ENCODE peak calls at places on chromosomes 6 and 20, in eight cellular contexts. One of them, this sample, is unnamed.

GRCh38 chr20:7499201-7499600 is 441.1 kb downstream of the HAO1 start:
- DNase-seq in posterior vena cava: no peak
- DNase-seq in ELF-1: no peak
- DNase-seq in activated B cell treated with CpG ODN at 0.5 μM for 24 hours: no peak
- DNase-seq in AG04449: no peak
- DNase-seq in head of caudate nucleus: no peak
- DNase-seq in iPS-NIHi11: no peak
- DNase-seq in LHCN-M2: peak
- DNase-seq in this sample: no peak

GRCh38 chr6:129969064-129969463 is 49.3 kb upstream of the L3MBTL3 start:
- DNase-seq in iPS-NIHi11: no peak
- DNase-seq in head of caudate nucleus: no peak
- DNase-seq in posterior vena cava: no peak
- DNase-seq in ELF-1: peak
- DNase-seq in activated B cell treated with CpG ODN at 0.5 μM for 24 hours: no peak
- DNase-seq in AG04449: no peak
- DNase-seq in LHCN-M2: no peak
- DNase-seq in this sample: no peak

GRCh38 chr6:610882-611281 is 46.0 kb downstream of the HUS1B start:
- DNase-seq in iPS-NIHi11: no peak
- DNase-seq in head of caudate nucleus: no peak
- DNase-seq in activated B cell treated with CpG ODN at 0.5 μM for 24 hours: no peak
- DNase-seq in ELF-1: no peak
- DNase-seq in posterior vena cava: no peak
- DNase-seq in LHCN-M2: no peak
- DNase-seq in AG04449: no peak
- DNase-seq in this sample: no peak

GRCh38 chr6:19322691-19323470 is 514.3 kb upstream of the ID4 start:
- DNase-seq in LHCN-M2: no peak
- DNase-seq in head of caudate nucleus: no peak
- DNase-seq in ELF-1: no peak
- DNase-seq in activated B cell treated with CpG ODN at 0.5 μM for 24 hours: no peak
- DNase-seq in iPS-NIHi11: no peak
- DNase-seq in AG04449: no peak
- DNase-seq in posterior vena cava: no peak
- DNase-seq in this sample: no peak

GRCh38 chr6:53484409-53485280 is 60.3 kb downstream of the GCLC start:
- DNase-seq in posterior vena cava: no peak
- DNase-seq in iPS-NIHi11: peak
- DNase-seq in ELF-1: peak
- DNase-seq in head of caudate nucleus: peak
- DNase-seq in LHCN-M2: peak
- DNase-seq in AG04449: no peak
- DNase-seq in activated B cell treated with CpG ODN at 0.5 μM for 24 hours: no peak
- DNase-seq in this sample: peak

GRCh38 chr20:39986231-39986904 is 702.7 kb downstream of the MAFB start:
- DNase-seq in iPS-NIHi11: peak
- DNase-seq in ELF-1: peak
- DNase-seq in head of caudate nucleus: peak
- DNase-seq in posterior vena cava: peak
- DNase-seq in activated B cell treated with CpG ODN at 0.5 μM for 24 hours: no peak
- DNase-seq in AG04449: peak
- DNase-seq in LHCN-M2: peak
- DNase-seq in this sample: no peak

GRCh38 chr6:141443032-141443431 is 689.7 kb upstream of the GJE1 start:
- DNase-seq in LHCN-M2: no peak
- DNase-seq in posterior vena cava: no peak
- DNase-seq in head of caudate nucleus: no peak
- DNase-seq in iPS-NIHi11: no peak
- DNase-seq in ELF-1: no peak
- DNase-seq in activated B cell treated with CpG ODN at 0.5 μM for 24 hours: no peak
- DNase-seq in AG04449: no peak
- DNase-seq in this sample: no peak

GRCh38 chr20:1734269-1734858 is 76.8 kb upstream of the SIRPG start:
- DNase-seq in ELF-1: no peak
- DNase-seq in head of caudate nucleus: peak
- DNase-seq in iPS-NIHi11: no peak
- DNase-seq in activated B cell treated with CpG ODN at 0.5 μM for 24 hours: no peak
- DNase-seq in AG04449: no peak
- DNase-seq in posterior vena cava: no peak
- DNase-seq in LHCN-M2: peak
- DNase-seq in this sample: no peak

GRCh38 chr20:49983123-49983847 is 505 bp downstream of the SNAI1 start:
- DNase-seq in head of caudate nucleus: no peak
- DNase-seq in ELF-1: peak
- DNase-seq in iPS-NIHi11: peak
- DNase-seq in AG04449: no peak
- DNase-seq in posterior vena cava: no peak
- DNase-seq in activated B cell treated with CpG ODN at 0.5 μM for 24 hours: no peak
- DNase-seq in LHCN-M2: no peak
- DNase-seq in this sample: no peak

GRCh38 chr6:154169193-154169847 is 130.3 kb downstream of the OPRM1 start:
- DNase-seq in activated B cell treated with CpG ODN at 0.5 μM for 24 hours: no peak
- DNase-seq in iPS-NIHi11: no peak
- DNase-seq in posterior vena cava: no peak
- DNase-seq in ELF-1: no peak
- DNase-seq in head of caudate nucleus: peak
- DNase-seq in AG04449: no peak
- DNase-seq in LHCN-M2: no peak
- DNase-seq in this sample: no peak

GRCh38 chr6:152428126-152428525 is 209.0 kb downstream of the SYNE1 start:
- DNase-seq in LHCN-M2: no peak
- DNase-seq in activated B cell treated with CpG ODN at 0.5 μM for 24 hours: no peak
- DNase-seq in head of caudate nucleus: no peak
- DNase-seq in ELF-1: peak
- DNase-seq in posterior vena cava: no peak
- DNase-seq in AG04449: no peak
- DNase-seq in iPS-NIHi11: peak
- DNase-seq in this sample: no peak

GRCh38 chr6:22041797-22042489 is 254.9 kb downstream of the PRL start:
- DNase-seq in AG04449: peak
- DNase-seq in posterior vena cava: no peak
- DNase-seq in iPS-NIHi11: no peak
- DNase-seq in activated B cell treated with CpG ODN at 0.5 μM for 24 hours: no peak
- DNase-seq in LHCN-M2: peak
- DNase-seq in head of caudate nucleus: no peak
- DNase-seq in ELF-1: no peak
- DNase-seq in this sample: no peak

GRCh38 chr20:25525857-25526256 is 59.5 kb downstream of the NINL start:
- DNase-seq in AG04449: peak
- DNase-seq in ELF-1: no peak
- DNase-seq in posterior vena cava: no peak
- DNase-seq in activated B cell treated with CpG ODN at 0.5 μM for 24 hours: no peak
- DNase-seq in LHCN-M2: peak
- DNase-seq in iPS-NIHi11: no peak
- DNase-seq in head of caudate nucleus: no peak
- DNase-seq in this sample: no peak

GRCh38 chr6:127971945-127972391 is 71.1 kb upstream of the THEMIS start:
- DNase-seq in AG04449: peak
- DNase-seq in ELF-1: no peak
- DNase-seq in LHCN-M2: peak
- DNase-seq in iPS-NIHi11: no peak
- DNase-seq in head of caudate nucleus: no peak
- DNase-seq in posterior vena cava: no peak
- DNase-seq in activated B cell treated with CpG ODN at 0.5 μM for 24 hours: no peak
- DNase-seq in this sample: no peak

GRCh38 chr6:28125396-28125795 is 987 bp downstream of the ZSCAN16 start:
- DNase-seq in AG04449: no peak
- DNase-seq in posterior vena cava: no peak
- DNase-seq in iPS-NIHi11: no peak
- DNase-seq in LHCN-M2: no peak
- DNase-seq in ELF-1: no peak
- DNase-seq in head of caudate nucleus: no peak
- DNase-seq in activated B cell treated with CpG ODN at 0.5 μM for 24 hours: no peak
- DNase-seq in this sample: no peak

GRCh38 chr20:1810926-1811620 is 84.1 kb upstream of the SIRPA start:
- DNase-seq in ELF-1: no peak
- DNase-seq in AG04449: no peak
- DNase-seq in activated B cell treated with CpG ODN at 0.5 μM for 24 hours: no peak
- DNase-seq in posterior vena cava: no peak
- DNase-seq in LHCN-M2: peak
- DNase-seq in iPS-NIHi11: no peak
- DNase-seq in head of caudate nucleus: no peak
- DNase-seq in this sample: no peak

GRCh38 chr20:409697-410559 is 1.8 kb downstream of the RBCK1 start:
- DNase-seq in posterior vena cava: peak
- DNase-seq in AG04449: no peak
- DNase-seq in ELF-1: no peak
- DNase-seq in iPS-NIHi11: no peak
- DNase-seq in head of caudate nucleus: no peak
- DNase-seq in activated B cell treated with CpG ODN at 0.5 μM for 24 hours: no peak
- DNase-seq in LHCN-M2: no peak
- DNase-seq in this sample: no peak

GRCh38 chr6:28981391-28981832 is 23.7 kb downstream of the ZNF311 start:
- DNase-seq in posterior vena cava: no peak
- DNase-seq in head of caudate nucleus: peak
- DNase-seq in AG04449: no peak
- DNase-seq in LHCN-M2: peak
- DNase-seq in activated B cell treated with CpG ODN at 0.5 μM for 24 hours: peak
- DNase-seq in ELF-1: peak
- DNase-seq in iPS-NIHi11: no peak
- DNase-seq in this sample: no peak